ENCODE peak calls at places on chromosome 11, in eight cellular contexts. H, L, N, G, T, J, W and F are unnamed samples.

GRCh38 chr11:65870307-65870658 is 2.3 kb downstream of the EFEMP2 start:
- DNase-seq in H (no peak), L (no peak), N (no peak), G (no peak), T (no peak), J (no peak), W (no peak), F (no peak)

GRCh38 chr11:113338730-113339129 is 24.3 kb downstream of the TTC12 start:
- DNase-seq in H (no peak), L (no peak), N (no peak), G (no peak), T (no peak), J (no peak), W (no peak), F (no peak)

GRCh38 chr11:57444362-57445074 is 15.8 kb upstream of the RTN4RL2 start:
- DNase-seq in H (no peak), L (no peak), N (peak; percentile 87), G (no peak), T (no peak), J (no peak), W (no peak), F (peak; percentile 45)

GRCh38 chr11:117705866-117706265 is 91.2 kb downstream of the DSCAML1 start:
- DNase-seq in H (no peak), L (no peak), N (no peak), G (no peak), T (no peak), J (no peak), W (no peak), F (no peak)

GRCh38 chr11:65575568-65576231 is at the start of gene EHBP1L1:
- DNase-seq in H (peak; percentile 49), L (peak; percentile 75), N (no peak), G (peak; percentile 24), T (peak; percentile 88), J (peak; percentile 77), W (no peak), F (peak; percentile 69)

GRCh38 chr11:117468888-117469287 is 141.2 kb downstream of the CEP164 start:
- DNase-seq in H (no peak), L (no peak), N (no peak), G (no peak), T (no peak), J (no peak), W (no peak), F (no peak)

GRCh38 chr11:121479355-121479754 is 26.6 kb upstream of the SORL1-AS1 start:
- DNase-seq in H (no peak), L (no peak), N (no peak), G (no peak), T (no peak), J (peak; percentile 36), W (no peak), F (no peak)

GRCh38 chr11:111299111-111300026 is 1.0 kb downstream of the POU2AF3 start:
- DNase-seq in H (no peak), L (peak; percentile 23), N (peak; percentile 36), G (peak; percentile 58), T (peak; percentile 24), J (peak; percentile 78), W (peak; percentile 79), F (peak; percentile 17)

GRCh38 chr11:10375280-10376048 is 70.6 kb downstream of the ADM start:
- DNase-seq in H (no peak), L (no peak), N (peak; percentile 99), G (no peak), T (no peak), J (no peak), W (no peak), F (peak; percentile 97)

GRCh38 chr11:9624448-9624847 is 39.4 kb upstream of the SWAP70 start:
- DNase-seq in H (no peak), L (no peak), N (no peak), G (no peak), T (no peak), J (no peak), W (no peak), F (no peak)

GRCh38 chr11:2212411-2213251 is 41.0 kb upstream of the TH start:
- DNase-seq in H (no peak), L (no peak), N (no peak), G (no peak), T (no peak), J (no peak), W (peak; percentile 68), F (no peak)